ENCODE peak calls at places on chromosomes 1 and 21, in seven cellular contexts. One of them, this sample, is unnamed. For H3K9me3 and H3K4me1, the result is how much of the 10 kb centered on the place peaks cover.

GRCh38 chr1:2378441-2378851 is 12.9 kb downstream of the MORN1 start:
- DNase-seq in fibroblast of lung: no peak
- DNase-seq in H9: no peak
- DNase-seq in BE2C: no peak
- DNase-seq in Peyer's patch: no peak
- DNase-seq in ascending aorta: no peak
- DNase-seq in uterus: no peak
- DNase-seq in this sample: no peak

GRCh38 chr1:220895412-220895946 is 16.2 kb downstream of the HLX start:
- DNase-seq in fibroblast of lung: no peak
- DNase-seq in H9: no peak
- DNase-seq in BE2C: no peak
- DNase-seq in Peyer's patch: no peak
- DNase-seq in ascending aorta: no peak
- DNase-seq in uterus: no peak
- DNase-seq in this sample: no peak

GRCh38 chr1:97849350-97850339 is 71.2 kb downstream of the DPYD start:
- DNase-seq in fibroblast of lung: peak
- DNase-seq in H9: no peak
- DNase-seq in BE2C: no peak
- DNase-seq in Peyer's patch: no peak
- DNase-seq in ascending aorta: no peak
- DNase-seq in uterus: no peak
- DNase-seq in this sample: no peak

GRCh38 chr1:65068202-65069011 is 79.6 kb upstream of the AK4 start:
- DNase-seq in fibroblast of lung: peak
- DNase-seq in H9: no peak
- DNase-seq in BE2C: no peak
- DNase-seq in Peyer's patch: peak
- DNase-seq in ascending aorta: no peak
- DNase-seq in uterus: peak
- DNase-seq in this sample: no peak

GRCh38 chr1:145858937-145859490 is at the start of gene PIAS3:
- DNase-seq in fibroblast of lung: peak
- DNase-seq in H9: peak
- DNase-seq in BE2C: peak
- DNase-seq in Peyer's patch: peak
- DNase-seq in ascending aorta: peak
- DNase-seq in uterus: peak
- DNase-seq in this sample: peak

GRCh38 chr1:185811062-185811709 is 77.0 kb downstream of the HMCN1 start:
- DNase-seq in fibroblast of lung: no peak
- DNase-seq in H9: no peak
- DNase-seq in BE2C: no peak
- DNase-seq in Peyer's patch: no peak
- DNase-seq in ascending aorta: no peak
- DNase-seq in uterus: no peak
- DNase-seq in this sample: no peak

GRCh38 chr1:167679714-167680113 is 42.1 kb upstream of the MPZL1 start:
- DNase-seq in fibroblast of lung: no peak
- DNase-seq in H9: no peak
- DNase-seq in BE2C: no peak
- DNase-seq in Peyer's patch: no peak
- DNase-seq in ascending aorta: no peak
- DNase-seq in uterus: no peak
- DNase-seq in this sample: no peak

GRCh38 chr1:26029864-26030481 is 8.4 kb downstream of the EXTL1 start:
- DNase-seq in fibroblast of lung: peak
- DNase-seq in H9: no peak
- DNase-seq in BE2C: no peak
- DNase-seq in Peyer's patch: no peak
- DNase-seq in ascending aorta: no peak
- DNase-seq in uterus: no peak
- DNase-seq in this sample: no peak

GRCh38 chr1:18239671-18240070 is 132.1 kb downstream of the IGSF21 start:
- DNase-seq in fibroblast of lung: no peak
- DNase-seq in H9: no peak
- DNase-seq in BE2C: no peak
- DNase-seq in Peyer's patch: no peak
- DNase-seq in ascending aorta: no peak
- DNase-seq in uterus: no peak
- DNase-seq in this sample: no peak

GRCh38 chr1:29465755-29466154 is 229.4 kb downstream of the PTPRU start:
- DNase-seq in fibroblast of lung: peak
- DNase-seq in H9: no peak
- DNase-seq in BE2C: no peak
- DNase-seq in Peyer's patch: no peak
- DNase-seq in ascending aorta: no peak
- DNase-seq in uterus: no peak
- DNase-seq in this sample: no peak

GRCh38 chr1:30285461-30286050 is 437.8 kb downstream of the MATN1 start:
- DNase-seq in fibroblast of lung: no peak
- DNase-seq in H9: no peak
- DNase-seq in BE2C: no peak
- DNase-seq in Peyer's patch: no peak
- DNase-seq in ascending aorta: no peak
- DNase-seq in uterus: no peak
- DNase-seq in this sample: no peak

GRCh38 chr1:54273837-54274192 is 73.8 kb downstream of the MRPL37 start:
- DNase-seq in fibroblast of lung: no peak
- DNase-seq in H9: peak
- DNase-seq in BE2C: no peak
- DNase-seq in Peyer's patch: no peak
- DNase-seq in ascending aorta: peak
- DNase-seq in uterus: peak
- DNase-seq in this sample: peak

GRCh38 chr1:213070399-213070798 is 19.4 kb downstream of the RPS6KC1 start:
- DNase-seq in fibroblast of lung: peak
- DNase-seq in H9: no peak
- DNase-seq in BE2C: peak
- DNase-seq in Peyer's patch: no peak
- DNase-seq in ascending aorta: no peak
- DNase-seq in uterus: no peak
- DNase-seq in this sample: no peak

GRCh38 chr1:47608296-47608875 is 170.5 kb downstream of the FOXD2 start:
- DNase-seq in fibroblast of lung: no peak
- DNase-seq in H9: no peak
- DNase-seq in BE2C: no peak
- DNase-seq in Peyer's patch: no peak
- DNase-seq in ascending aorta: peak
- DNase-seq in uterus: no peak
- DNase-seq in this sample: no peak

GRCh38 chr1:172268237-172268636 is 152.2 kb upstream of the C1orf105 start:
- DNase-seq in fibroblast of lung: no peak
- DNase-seq in H9: no peak
- DNase-seq in BE2C: no peak
- DNase-seq in Peyer's patch: no peak
- DNase-seq in ascending aorta: no peak
- DNase-seq in uterus: no peak
- DNase-seq in this sample: no peak

GRCh38 chr1:200542162-200542561 is 78.4 kb downstream of the KIF14 start:
- DNase-seq in fibroblast of lung: no peak
- DNase-seq in H9: no peak
- DNase-seq in BE2C: no peak
- DNase-seq in Peyer's patch: no peak
- DNase-seq in ascending aorta: no peak
- DNase-seq in uterus: no peak
- DNase-seq in this sample: no peak

GRCh38 chr21:31136891-31137290 is 98.6 kb upstream of the KRTAP19-8 start:
- DNase-seq in fibroblast of lung: peak
- DNase-seq in H9: no peak
- DNase-seq in BE2C: peak
- DNase-seq in Peyer's patch: no peak
- DNase-seq in ascending aorta: no peak
- DNase-seq in uterus: peak
- DNase-seq in this sample: no peak

GRCh38 chr1:52444465-52444864 is 40.1 kb downstream of the PRPF38A start:
- DNase-seq in fibroblast of lung: no peak
- DNase-seq in H9: no peak
- DNase-seq in BE2C: no peak
- DNase-seq in Peyer's patch: no peak
- DNase-seq in ascending aorta: no peak
- DNase-seq in uterus: no peak
- DNase-seq in this sample: no peak

GRCh38 chr1:226048886-226049285 is 13.6 kb upstream of the H3-3A start:
- DNase-seq in fibroblast of lung: no peak
- DNase-seq in H9: no peak
- DNase-seq in BE2C: no peak
- DNase-seq in Peyer's patch: no peak
- DNase-seq in ascending aorta: peak
- DNase-seq in uterus: no peak
- DNase-seq in this sample: no peak

GRCh38 chr21:45423201-45423955 is 18.4 kb downstream of the COL18A1 start:
- DNase-seq in fibroblast of lung: no peak
- DNase-seq in H9: no peak
- DNase-seq in BE2C: no peak
- DNase-seq in Peyer's patch: no peak
- DNase-seq in ascending aorta: no peak
- DNase-seq in uterus: no peak
- DNase-seq in this sample: peak

GRCh38 chr1:117567976-117568375 is 37.9 kb upstream of the TENT5C start:
- DNase-seq in fibroblast of lung: no peak
- DNase-seq in H9: no peak
- DNase-seq in BE2C: no peak
- DNase-seq in Peyer's patch: no peak
- DNase-seq in ascending aorta: no peak
- DNase-seq in uterus: no peak
- DNase-seq in this sample: no peak

GRCh38 chr1:213979751-213980605 is 7.8 kb upstream of the PROX1 start:
- DNase-seq in fibroblast of lung: no peak
- DNase-seq in H9: peak
- DNase-seq in BE2C: no peak
- DNase-seq in Peyer's patch: no peak
- DNase-seq in ascending aorta: no peak
- DNase-seq in uterus: no peak
- DNase-seq in this sample: no peak

GRCh38 chr1:25643962-25644361 is 27.4 kb downstream of the MAN1C1 start:
- DNase-seq in fibroblast of lung: no peak
- DNase-seq in H9: no peak
- DNase-seq in BE2C: no peak
- DNase-seq in Peyer's patch: no peak
- DNase-seq in ascending aorta: peak
- DNase-seq in uterus: no peak
- DNase-seq in this sample: no peak

GRCh38 chr21:41523175-41523574 is 15.2 kb upstream of the TMPRSS2 start:
- DNase-seq in fibroblast of lung: no peak
- DNase-seq in H9: no peak
- DNase-seq in BE2C: no peak
- DNase-seq in Peyer's patch: no peak
- DNase-seq in ascending aorta: peak
- DNase-seq in uterus: no peak
- DNase-seq in this sample: no peak
- TF ChIP-seq CTCF in fibroblast of lung: no peak
- TF ChIP-seq CTCF in H9: no peak
- TF ChIP-seq CTCF in BE2C: no peak
- TF ChIP-seq CTCF in Peyer's patch: no peak
- TF ChIP-seq CTCF in ascending aorta: no peak
- TF ChIP-seq CTCF in uterus: no peak
- TF ChIP-seq CTCF in this sample: no peak

GRCh38 chr1:227666286-227666685 is 68.8 kb downstream of the JMJD4 start:
- DNase-seq in fibroblast of lung: no peak
- DNase-seq in H9: no peak
- DNase-seq in BE2C: no peak
- DNase-seq in Peyer's patch: no peak
- DNase-seq in ascending aorta: no peak
- DNase-seq in uterus: no peak
- DNase-seq in this sample: no peak

GRCh38 chr1:227661495-227661894 is 73.6 kb downstream of the JMJD4 start:
- DNase-seq in fibroblast of lung: no peak
- DNase-seq in H9: no peak
- DNase-seq in BE2C: no peak
- DNase-seq in Peyer's patch: no peak
- DNase-seq in ascending aorta: no peak
- DNase-seq in uterus: no peak
- DNase-seq in this sample: no peak

DNA sequence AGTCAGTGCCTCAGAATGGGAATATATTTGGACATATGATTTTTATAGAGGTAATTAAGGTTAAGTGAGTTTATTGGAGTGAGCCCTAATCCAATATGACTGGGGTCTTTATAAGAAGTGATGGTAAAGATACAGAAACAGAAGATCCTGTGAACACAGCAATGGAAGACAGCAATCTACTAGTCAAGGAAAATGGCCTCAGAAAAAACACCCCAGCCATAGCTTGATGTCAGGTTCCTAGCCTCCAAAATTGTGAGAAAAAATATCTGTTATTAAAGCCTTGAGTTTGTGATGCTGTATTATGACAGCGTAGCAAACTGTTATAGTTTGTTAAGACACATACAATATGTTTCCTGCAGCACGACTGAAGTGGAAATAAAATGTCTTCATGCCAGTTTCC is 72.2 kb downstream of the JMJD4 start:
- DNase-seq in fibroblast of lung: no peak
- DNase-seq in H9: no peak
- DNase-seq in BE2C: no peak
- DNase-seq in Peyer's patch: no peak
- DNase-seq in ascending aorta: no peak
- DNase-seq in uterus: no peak
- DNase-seq in this sample: no peak
- H3K9me3 ChIP-seq in fibroblast of lung: under half
- H3K9me3 ChIP-seq in H9: half or more
- H3K9me3 ChIP-seq in BE2C: under half
- H3K9me3 ChIP-seq in Peyer's patch: under half
- H3K9me3 ChIP-seq in ascending aorta: half or more
- H3K9me3 ChIP-seq in uterus: half or more
- H3K9me3 ChIP-seq in this sample: half or more

DNA sequence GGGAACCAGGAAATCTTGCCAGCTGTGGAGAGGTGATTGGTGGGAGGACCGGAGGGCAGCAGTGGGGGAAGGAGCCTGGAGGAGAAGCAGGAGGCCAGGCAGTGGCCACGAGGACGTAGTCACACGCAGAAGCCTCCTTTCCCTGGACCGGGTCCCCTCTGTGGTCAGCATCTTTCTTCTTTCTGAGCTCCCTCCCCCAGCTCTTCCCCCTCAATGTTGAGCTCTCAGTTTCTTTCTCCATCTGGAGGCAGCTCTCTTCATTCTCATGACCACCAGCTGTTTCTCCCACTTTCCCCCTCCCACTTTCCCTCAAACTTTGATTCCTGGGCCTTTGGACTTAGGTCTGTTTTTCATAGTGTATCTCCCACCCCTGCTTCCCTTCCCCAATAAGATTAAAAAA is 18.3 kb downstream of the KIRREL1 start:
- DNase-seq in fibroblast of lung: peak
- DNase-seq in H9: no peak
- DNase-seq in BE2C: no peak
- DNase-seq in Peyer's patch: no peak
- DNase-seq in ascending aorta: no peak
- DNase-seq in uterus: no peak
- DNase-seq in this sample: no peak
- H3K4me1 ChIP-seq in fibroblast of lung: half or more
- H3K4me1 ChIP-seq in H9: under half
- H3K4me1 ChIP-seq in BE2C: under half
- H3K4me1 ChIP-seq in Peyer's patch: under half
- H3K4me1 ChIP-seq in ascending aorta: half or more
- H3K4me1 ChIP-seq in uterus: under half
- H3K4me1 ChIP-seq in this sample: half or more

GRCh38 chr1:179334440-179334839 is 31.3 kb upstream of the AXDND1 start:
- DNase-seq in fibroblast of lung: no peak
- DNase-seq in H9: no peak
- DNase-seq in BE2C: no peak
- DNase-seq in Peyer's patch: no peak
- DNase-seq in ascending aorta: no peak
- DNase-seq in uterus: no peak
- DNase-seq in this sample: no peak
- TF ChIP-seq CTCF in fibroblast of lung: no peak
- TF ChIP-seq CTCF in H9: no peak
- TF ChIP-seq CTCF in BE2C: no peak
- TF ChIP-seq CTCF in Peyer's patch: no peak
- TF ChIP-seq CTCF in ascending aorta: no peak
- TF ChIP-seq CTCF in uterus: no peak
- TF ChIP-seq CTCF in this sample: no peak

This sample was measured in left ventricle myocardium inferior.